ENCODE peak calls at places on chromosomes 16 and 17, in ten cellular contexts. One of them, this sample, is unnamed.

GRCh38 chr17:40511136-40511535 is 9.7 kb upstream of the TNS4 start:
- DNase-seq in dorsolateral prefrontal cortex: no peak
- DNase-seq in naive thymus-derived CD8-positive, alpha-beta T cell: no peak
- DNase-seq in amniotic stem cell: no peak
- DNase-seq in NCI-H1436: no peak
- DNase-seq in substantia nigra: no peak
- DNase-seq in activated effector memory CD4-positive, alpha-beta T cell treated with Interleukin-2 at 50 U/mL for 16 hours: no peak
- DNase-seq in HAP-1: no peak
- DNase-seq in transverse colon: no peak
- DNase-seq in astrocyte of the spinal cord: peak
- DNase-seq in this sample: no peak

GRCh38 chr16:47311738-47312505 is 148.9 kb downstream of the ITFG1 start:
- DNase-seq in NCI-H1436: no peak
- DNase-seq in transverse colon: no peak
- DNase-seq in activated effector memory CD4-positive, alpha-beta T cell treated with Interleukin-2 at 50 U/mL for 16 hours: no peak
- DNase-seq in astrocyte of the spinal cord: peak
- DNase-seq in amniotic stem cell: no peak
- DNase-seq in substantia nigra: peak
- DNase-seq in HAP-1: no peak
- DNase-seq in dorsolateral prefrontal cortex: peak
- DNase-seq in naive thymus-derived CD8-positive, alpha-beta T cell: no peak
- DNase-seq in this sample: no peak

GRCh38 chr17:57110152-57110542 is 25.1 kb downstream of the AKAP1 start:
- DNase-seq in dorsolateral prefrontal cortex: no peak
- DNase-seq in naive thymus-derived CD8-positive, alpha-beta T cell: no peak
- DNase-seq in NCI-H1436: no peak
- DNase-seq in HAP-1: no peak
- DNase-seq in transverse colon: no peak
- DNase-seq in substantia nigra: no peak
- DNase-seq in activated effector memory CD4-positive, alpha-beta T cell treated with Interleukin-2 at 50 U/mL for 16 hours: no peak
- DNase-seq in astrocyte of the spinal cord: no peak
- DNase-seq in amniotic stem cell: no peak
- DNase-seq in this sample: no peak

GRCh38 chr17:77188084-77189066 is 47.6 kb downstream of the SEC14L1 start:
- DNase-seq in dorsolateral prefrontal cortex: no peak
- DNase-seq in activated effector memory CD4-positive, alpha-beta T cell treated with Interleukin-2 at 50 U/mL for 16 hours: no peak
- DNase-seq in amniotic stem cell: no peak
- DNase-seq in HAP-1: no peak
- DNase-seq in substantia nigra: no peak
- DNase-seq in astrocyte of the spinal cord: peak
- DNase-seq in transverse colon: peak
- DNase-seq in naive thymus-derived CD8-positive, alpha-beta T cell: no peak
- DNase-seq in NCI-H1436: no peak
- DNase-seq in this sample: no peak

GRCh38 chr17:77581480-77581879 is 377.0 kb upstream of the TNRC6C start:
- DNase-seq in NCI-H1436: no peak
- DNase-seq in dorsolateral prefrontal cortex: no peak
- DNase-seq in transverse colon: no peak
- DNase-seq in substantia nigra: no peak
- DNase-seq in amniotic stem cell: no peak
- DNase-seq in HAP-1: no peak
- DNase-seq in astrocyte of the spinal cord: peak
- DNase-seq in naive thymus-derived CD8-positive, alpha-beta T cell: no peak
- DNase-seq in activated effector memory CD4-positive, alpha-beta T cell treated with Interleukin-2 at 50 U/mL for 16 hours: no peak
- DNase-seq in this sample: peak

GRCh38 chr17:79797492-79798295 is 817 bp upstream of the CBX8 start:
- DNase-seq in amniotic stem cell: no peak
- DNase-seq in naive thymus-derived CD8-positive, alpha-beta T cell: no peak
- DNase-seq in dorsolateral prefrontal cortex: no peak
- DNase-seq in astrocyte of the spinal cord: no peak
- DNase-seq in activated effector memory CD4-positive, alpha-beta T cell treated with Interleukin-2 at 50 U/mL for 16 hours: no peak
- DNase-seq in HAP-1: peak
- DNase-seq in substantia nigra: peak
- DNase-seq in transverse colon: no peak
- DNase-seq in NCI-H1436: peak
- DNase-seq in this sample: no peak

GRCh38 chr16:1198194-1198593 is 26.9 kb downstream of the TPSG1 start:
- DNase-seq in activated effector memory CD4-positive, alpha-beta T cell treated with Interleukin-2 at 50 U/mL for 16 hours: no peak
- DNase-seq in naive thymus-derived CD8-positive, alpha-beta T cell: no peak
- DNase-seq in amniotic stem cell: no peak
- DNase-seq in transverse colon: no peak
- DNase-seq in substantia nigra: no peak
- DNase-seq in dorsolateral prefrontal cortex: no peak
- DNase-seq in NCI-H1436: no peak
- DNase-seq in astrocyte of the spinal cord: no peak
- DNase-seq in HAP-1: no peak
- DNase-seq in this sample: no peak

GRCh38 chr17:47120521-47121095 is 68.5 kb downstream of the CDC27 start:
- DNase-seq in amniotic stem cell: no peak
- DNase-seq in astrocyte of the spinal cord: peak
- DNase-seq in substantia nigra: no peak
- DNase-seq in activated effector memory CD4-positive, alpha-beta T cell treated with Interleukin-2 at 50 U/mL for 16 hours: no peak
- DNase-seq in naive thymus-derived CD8-positive, alpha-beta T cell: no peak
- DNase-seq in dorsolateral prefrontal cortex: no peak
- DNase-seq in transverse colon: no peak
- DNase-seq in NCI-H1436: no peak
- DNase-seq in HAP-1: no peak
- DNase-seq in this sample: peak

GRCh38 chr17:79051306-79051705 is 23.3 kb upstream of the ENGASE start:
- DNase-seq in dorsolateral prefrontal cortex: no peak
- DNase-seq in naive thymus-derived CD8-positive, alpha-beta T cell: no peak
- DNase-seq in amniotic stem cell: no peak
- DNase-seq in substantia nigra: no peak
- DNase-seq in activated effector memory CD4-positive, alpha-beta T cell treated with Interleukin-2 at 50 U/mL for 16 hours: no peak
- DNase-seq in transverse colon: no peak
- DNase-seq in HAP-1: no peak
- DNase-seq in NCI-H1436: no peak
- DNase-seq in astrocyte of the spinal cord: no peak
- DNase-seq in this sample: no peak

GRCh38 chr16:84048306-84048705 is 5.7 kb upstream of the SLC38A8 start:
- DNase-seq in astrocyte of the spinal cord: no peak
- DNase-seq in amniotic stem cell: no peak
- DNase-seq in HAP-1: no peak
- DNase-seq in transverse colon: no peak
- DNase-seq in activated effector memory CD4-positive, alpha-beta T cell treated with Interleukin-2 at 50 U/mL for 16 hours: no peak
- DNase-seq in substantia nigra: no peak
- DNase-seq in NCI-H1436: no peak
- DNase-seq in dorsolateral prefrontal cortex: no peak
- DNase-seq in naive thymus-derived CD8-positive, alpha-beta T cell: no peak
- DNase-seq in this sample: no peak

GRCh38 chr16:87951550-87952538 is 610 bp downstream of the BANP start:
- DNase-seq in transverse colon: peak
- DNase-seq in activated effector memory CD4-positive, alpha-beta T cell treated with Interleukin-2 at 50 U/mL for 16 hours: no peak
- DNase-seq in naive thymus-derived CD8-positive, alpha-beta T cell: no peak
- DNase-seq in dorsolateral prefrontal cortex: no peak
- DNase-seq in astrocyte of the spinal cord: no peak
- DNase-seq in substantia nigra: no peak
- DNase-seq in amniotic stem cell: no peak
- DNase-seq in HAP-1: no peak
- DNase-seq in NCI-H1436: no peak
- DNase-seq in this sample: no peak

GRCh38 chr16:15686287-15686686 is 36.2 kb downstream of the NDE1 start:
- DNase-seq in activated effector memory CD4-positive, alpha-beta T cell treated with Interleukin-2 at 50 U/mL for 16 hours: no peak
- DNase-seq in naive thymus-derived CD8-positive, alpha-beta T cell: no peak
- DNase-seq in dorsolateral prefrontal cortex: no peak
- DNase-seq in substantia nigra: no peak
- DNase-seq in NCI-H1436: no peak
- DNase-seq in astrocyte of the spinal cord: no peak
- DNase-seq in transverse colon: no peak
- DNase-seq in amniotic stem cell: no peak
- DNase-seq in HAP-1: no peak
- DNase-seq in this sample: peak

GRCh38 chr17:17467720-17468119 is 9.1 kb upstream of the MED9 start:
- DNase-seq in transverse colon: peak
- DNase-seq in astrocyte of the spinal cord: no peak
- DNase-seq in dorsolateral prefrontal cortex: no peak
- DNase-seq in substantia nigra: no peak
- DNase-seq in amniotic stem cell: no peak
- DNase-seq in naive thymus-derived CD8-positive, alpha-beta T cell: no peak
- DNase-seq in HAP-1: no peak
- DNase-seq in activated effector memory CD4-positive, alpha-beta T cell treated with Interleukin-2 at 50 U/mL for 16 hours: no peak
- DNase-seq in NCI-H1436: no peak
- DNase-seq in this sample: peak

GRCh38 chr17:33152793-33153192 is 140.3 kb downstream of the ASIC2 start:
- DNase-seq in activated effector memory CD4-positive, alpha-beta T cell treated with Interleukin-2 at 50 U/mL for 16 hours: no peak
- DNase-seq in astrocyte of the spinal cord: no peak
- DNase-seq in amniotic stem cell: no peak
- DNase-seq in naive thymus-derived CD8-positive, alpha-beta T cell: no peak
- DNase-seq in HAP-1: no peak
- DNase-seq in transverse colon: no peak
- DNase-seq in dorsolateral prefrontal cortex: no peak
- DNase-seq in substantia nigra: no peak
- DNase-seq in NCI-H1436: no peak
- DNase-seq in this sample: no peak

GRCh38 chr16:16136588-16136987 is 86.7 kb downstream of the ABCC6 start:
- DNase-seq in NCI-H1436: no peak
- DNase-seq in substantia nigra: no peak
- DNase-seq in HAP-1: no peak
- DNase-seq in activated effector memory CD4-positive, alpha-beta T cell treated with Interleukin-2 at 50 U/mL for 16 hours: no peak
- DNase-seq in astrocyte of the spinal cord: no peak
- DNase-seq in dorsolateral prefrontal cortex: no peak
- DNase-seq in amniotic stem cell: no peak
- DNase-seq in naive thymus-derived CD8-positive, alpha-beta T cell: no peak
- DNase-seq in transverse colon: no peak
- DNase-seq in this sample: no peak

GRCh38 chr16:12146966-12147365 is 170.4 kb downstream of the SNX29 start:
- DNase-seq in naive thymus-derived CD8-positive, alpha-beta T cell: no peak
- DNase-seq in dorsolateral prefrontal cortex: no peak
- DNase-seq in amniotic stem cell: no peak
- DNase-seq in astrocyte of the spinal cord: no peak
- DNase-seq in transverse colon: no peak
- DNase-seq in NCI-H1436: no peak
- DNase-seq in activated effector memory CD4-positive, alpha-beta T cell treated with Interleukin-2 at 50 U/mL for 16 hours: no peak
- DNase-seq in HAP-1: no peak
- DNase-seq in substantia nigra: no peak
- DNase-seq in this sample: no peak

GRCh38 chr17:7346761-7347614 is 5.0 kb upstream of the KCTD11 start:
- DNase-seq in naive thymus-derived CD8-positive, alpha-beta T cell: no peak
- DNase-seq in substantia nigra: no peak
- DNase-seq in astrocyte of the spinal cord: no peak
- DNase-seq in HAP-1: no peak
- DNase-seq in NCI-H1436: no peak
- DNase-seq in activated effector memory CD4-positive, alpha-beta T cell treated with Interleukin-2 at 50 U/mL for 16 hours: no peak
- DNase-seq in amniotic stem cell: no peak
- DNase-seq in dorsolateral prefrontal cortex: no peak
- DNase-seq in transverse colon: no peak
- DNase-seq in this sample: no peak

GRCh38 chr16:90047714-90048346 is 28.6 kb upstream of the DBNDD1 start:
- DNase-seq in naive thymus-derived CD8-positive, alpha-beta T cell: peak
- DNase-seq in astrocyte of the spinal cord: no peak
- DNase-seq in NCI-H1436: peak
- DNase-seq in amniotic stem cell: no peak
- DNase-seq in HAP-1: no peak
- DNase-seq in transverse colon: no peak
- DNase-seq in dorsolateral prefrontal cortex: no peak
- DNase-seq in activated effector memory CD4-positive, alpha-beta T cell treated with Interleukin-2 at 50 U/mL for 16 hours: no peak
- DNase-seq in substantia nigra: no peak
- DNase-seq in this sample: no peak

GRCh38 chr17:72030067-72030899 is 90.5 kb upstream of the SOX9 start:
- DNase-seq in activated effector memory CD4-positive, alpha-beta T cell treated with Interleukin-2 at 50 U/mL for 16 hours: peak
- DNase-seq in substantia nigra: peak
- DNase-seq in naive thymus-derived CD8-positive, alpha-beta T cell: no peak
- DNase-seq in HAP-1: no peak
- DNase-seq in astrocyte of the spinal cord: peak
- DNase-seq in transverse colon: peak
- DNase-seq in dorsolateral prefrontal cortex: peak
- DNase-seq in amniotic stem cell: no peak
- DNase-seq in NCI-H1436: peak
- DNase-seq in this sample: peak

GRCh38 chr17:74202879-74203432 is 522 bp upstream of the RPL38 start:
- DNase-seq in naive thymus-derived CD8-positive, alpha-beta T cell: no peak
- DNase-seq in HAP-1: no peak
- DNase-seq in dorsolateral prefrontal cortex: no peak
- DNase-seq in substantia nigra: no peak
- DNase-seq in transverse colon: no peak
- DNase-seq in activated effector memory CD4-positive, alpha-beta T cell treated with Interleukin-2 at 50 U/mL for 16 hours: no peak
- DNase-seq in NCI-H1436: peak
- DNase-seq in astrocyte of the spinal cord: no peak
- DNase-seq in amniotic stem cell: no peak
- DNase-seq in this sample: no peak

GRCh38 chr17:59469786-59470485 is 95.5 kb upstream of the DHX40 start:
- DNase-seq in amniotic stem cell: no peak
- DNase-seq in activated effector memory CD4-positive, alpha-beta T cell treated with Interleukin-2 at 50 U/mL for 16 hours: no peak
- DNase-seq in naive thymus-derived CD8-positive, alpha-beta T cell: no peak
- DNase-seq in transverse colon: no peak
- DNase-seq in dorsolateral prefrontal cortex: no peak
- DNase-seq in substantia nigra: no peak
- DNase-seq in HAP-1: no peak
- DNase-seq in astrocyte of the spinal cord: no peak
- DNase-seq in NCI-H1436: no peak
- DNase-seq in this sample: no peak

GRCh38 chr17:10186771-10187425 is 11.5 kb downstream of the GAS7 start:
- DNase-seq in NCI-H1436: no peak
- DNase-seq in transverse colon: no peak
- DNase-seq in dorsolateral prefrontal cortex: no peak
- DNase-seq in astrocyte of the spinal cord: no peak
- DNase-seq in substantia nigra: no peak
- DNase-seq in activated effector memory CD4-positive, alpha-beta T cell treated with Interleukin-2 at 50 U/mL for 16 hours: no peak
- DNase-seq in amniotic stem cell: no peak
- DNase-seq in HAP-1: no peak
- DNase-seq in naive thymus-derived CD8-positive, alpha-beta T cell: no peak
- DNase-seq in this sample: no peak

GRCh38 chr17:13244511-13244910 is 226.7 kb upstream of the ELAC2 start:
- DNase-seq in substantia nigra: no peak
- DNase-seq in astrocyte of the spinal cord: no peak
- DNase-seq in NCI-H1436: no peak
- DNase-seq in dorsolateral prefrontal cortex: no peak
- DNase-seq in amniotic stem cell: no peak
- DNase-seq in naive thymus-derived CD8-positive, alpha-beta T cell: no peak
- DNase-seq in transverse colon: no peak
- DNase-seq in activated effector memory CD4-positive, alpha-beta T cell treated with Interleukin-2 at 50 U/mL for 16 hours: no peak
- DNase-seq in HAP-1: no peak
- DNase-seq in this sample: peak

GRCh38 chr16:50998411-50998810 is 152.7 kb downstream of the SALL1 start:
- DNase-seq in activated effector memory CD4-positive, alpha-beta T cell treated with Interleukin-2 at 50 U/mL for 16 hours: no peak
- DNase-seq in amniotic stem cell: no peak
- DNase-seq in substantia nigra: no peak
- DNase-seq in transverse colon: no peak
- DNase-seq in astrocyte of the spinal cord: no peak
- DNase-seq in HAP-1: no peak
- DNase-seq in NCI-H1436: no peak
- DNase-seq in dorsolateral prefrontal cortex: no peak
- DNase-seq in naive thymus-derived CD8-positive, alpha-beta T cell: no peak
- DNase-seq in this sample: no peak

GRCh38 chr17:7636192-7636591 is 6.3 kb downstream of the SHBG start:
- DNase-seq in HAP-1: no peak
- DNase-seq in NCI-H1436: no peak
- DNase-seq in astrocyte of the spinal cord: no peak
- DNase-seq in activated effector memory CD4-positive, alpha-beta T cell treated with Interleukin-2 at 50 U/mL for 16 hours: no peak
- DNase-seq in transverse colon: no peak
- DNase-seq in amniotic stem cell: no peak
- DNase-seq in dorsolateral prefrontal cortex: no peak
- DNase-seq in naive thymus-derived CD8-positive, alpha-beta T cell: no peak
- DNase-seq in substantia nigra: no peak
- DNase-seq in this sample: no peak

GRCh38 chr16:29875206-29875605 is 12.2 kb upstream of the CDIPT start:
- DNase-seq in dorsolateral prefrontal cortex: no peak
- DNase-seq in HAP-1: no peak
- DNase-seq in substantia nigra: no peak
- DNase-seq in NCI-H1436: no peak
- DNase-seq in transverse colon: no peak
- DNase-seq in activated effector memory CD4-positive, alpha-beta T cell treated with Interleukin-2 at 50 U/mL for 16 hours: no peak
- DNase-seq in amniotic stem cell: no peak
- DNase-seq in astrocyte of the spinal cord: no peak
- DNase-seq in naive thymus-derived CD8-positive, alpha-beta T cell: no peak
- DNase-seq in this sample: no peak

GRCh38 chr17:68634345-68634876 is 33.2 kb upstream of the FAM20A start:
- DNase-seq in dorsolateral prefrontal cortex: no peak
- DNase-seq in substantia nigra: no peak
- DNase-seq in transverse colon: no peak
- DNase-seq in amniotic stem cell: no peak
- DNase-seq in HAP-1: no peak
- DNase-seq in activated effector memory CD4-positive, alpha-beta T cell treated with Interleukin-2 at 50 U/mL for 16 hours: no peak
- DNase-seq in naive thymus-derived CD8-positive, alpha-beta T cell: no peak
- DNase-seq in NCI-H1436: no peak
- DNase-seq in astrocyte of the spinal cord: no peak
- DNase-seq in this sample: no peak

GRCh38 chr17:79831367-79832210 is 7.7 kb downstream of the CBX4 start:
- DNase-seq in transverse colon: no peak
- DNase-seq in astrocyte of the spinal cord: no peak
- DNase-seq in dorsolateral prefrontal cortex: peak
- DNase-seq in activated effector memory CD4-positive, alpha-beta T cell treated with Interleukin-2 at 50 U/mL for 16 hours: no peak
- DNase-seq in substantia nigra: peak
- DNase-seq in HAP-1: no peak
- DNase-seq in amniotic stem cell: no peak
- DNase-seq in NCI-H1436: no peak
- DNase-seq in naive thymus-derived CD8-positive, alpha-beta T cell: no peak
- DNase-seq in this sample: no peak

This sample was measured in LHCN-M2.